ENCODE peak calls at places on chromosomes 16 and 17, in nine cellular contexts. F is ascending aorta, K is tibial nerve, Q is A549, Z is ovary, L is hepatocyte, U is Panc1, C is mucosa of descending colon, E is right atrium auricular region. Y is an unnamed sample. For H3K4me1 and H3K9me3, the result is how much of the 10 kb centered on the place peaks cover.

GRCh38 chr16:86044881-86045600 is 146.1 kb downstream of the IRF8 start:
- DNase-seq in F (no peak), K (no peak), Q (no peak), Z (no peak), L (no peak), U (no peak), C (peak), E (no peak), Y (peak)

GRCh38 chr17:4250887-4251286 is 12.9 kb downstream of the ANKFY1 start:
- DNase-seq in F (no peak), K (no peak), Q (no peak), Z (no peak), L (no peak), U (no peak), C (no peak), E (no peak), Y (no peak)

GRCh38 chr17:7379134-7379533 is 1.8 kb upstream of the TNK1 start:
- DNase-seq in F (no peak), K (no peak), Q (no peak), Z (no peak), L (no peak), U (no peak), C (no peak), E (no peak), Y (no peak)

GRCh38 chr16:89708481-89708931 is 7.0 kb upstream of the SPATA2L start:
- DNase-seq in F (no peak), K (no peak), Q (no peak), Z (no peak), L (no peak), U (no peak), C (peak), E (no peak), Y (no peak)

GRCh38 chr16:14455577-14455976 is 174.5 kb downstream of the PARN start:
- DNase-seq in F (no peak), K (no peak), Q (no peak), Z (no peak), L (peak), U (no peak), C (no peak), E (no peak), Y (no peak)

GRCh38 chr17:2070241-2071023 is 15.5 kb downstream of the HIC1 start:
- DNase-seq in F (no peak), K (no peak), Q (no peak), Z (no peak), L (no peak), U (no peak), C (no peak), E (no peak), Y (no peak)

GRCh38 chr17:64128787-64129514 is 993 bp downstream of the ERN1 start:
- DNase-seq in F (no peak), K (no peak), Q (peak), Z (peak), L (peak), U (no peak), C (peak), E (no peak), Y (no peak)

GRCh38 chr16:87930456-87930855 is 5.9 kb downstream of the CA5A start:
- DNase-seq in F (no peak), K (no peak), Q (no peak), Z (no peak), L (no peak), U (no peak), C (no peak), E (no peak), Y (no peak)

GRCh38 chr17:19645608-19646250 is 2.8 kb upstream of the ALDH3A2 start:
- DNase-seq in F (peak), K (no peak), Q (peak), Z (no peak), L (peak), U (no peak), C (no peak), E (no peak), Y (no peak)

DNA sequence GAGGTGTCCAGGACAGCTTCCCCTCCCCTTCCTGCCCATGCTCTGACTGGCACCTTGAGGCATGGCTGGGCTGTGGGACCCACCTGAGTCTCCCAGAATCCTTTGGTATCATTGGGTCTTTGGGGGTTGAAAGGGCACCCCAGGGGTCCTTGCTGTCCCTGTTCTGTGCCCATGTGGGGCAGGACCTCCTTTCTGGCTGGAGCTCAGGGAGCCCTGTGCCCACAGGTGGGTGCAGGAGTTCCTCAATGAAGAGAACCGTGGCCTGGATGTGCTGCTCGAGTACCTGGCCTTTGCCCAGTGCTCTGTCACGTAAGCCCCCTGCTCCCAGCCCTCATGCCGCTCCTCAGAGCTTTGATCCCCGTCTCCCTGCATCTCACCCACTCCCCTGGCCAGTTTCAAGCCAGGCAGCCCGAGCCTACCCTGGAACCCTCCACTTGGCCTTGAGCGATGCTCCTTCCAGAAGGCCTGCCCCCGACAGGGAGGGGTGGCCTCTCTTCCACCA is 11.8 kb downstream of the FMNL1 start:
- DNase-seq in F (no peak), K (no peak), Q (no peak), Z (no peak), L (no peak), U (no peak), C (no peak), E (no peak), Y (no peak)
- H3K4me1 ChIP-seq in F (under half), K (under half), Q (half or more), Z (under half), L (under half), U (under half), C (under half), E (under half), Y (under half)

GRCh38 chr17:30254150-30254549 is 18.7 kb upstream of the SLC6A4 start:
- DNase-seq in F (no peak), K (no peak), Q (no peak), Z (no peak), L (no peak), U (no peak), C (no peak), E (no peak), Y (no peak)

GRCh38 chr17:30253316-30253715 is 17.8 kb upstream of the SLC6A4 start:
- DNase-seq in F (no peak), K (no peak), Q (no peak), Z (no peak), L (no peak), U (no peak), C (no peak), E (no peak), Y (no peak)

GRCh38 chr17:30251931-30252330 is 16.4 kb upstream of the SLC6A4 start:
- DNase-seq in F (no peak), K (no peak), Q (no peak), Z (no peak), L (no peak), U (no peak), C (no peak), E (no peak), Y (no peak)

GRCh38 chr17:30256756-30257506 is 21.4 kb upstream of the SLC6A4 start:
- DNase-seq in F (no peak), K (no peak), Q (no peak), Z (no peak), L (no peak), U (no peak), C (no peak), E (no peak), Y (no peak)
- H3K9me3 ChIP-seq in F (under half), K (under half), Q (under half), Z (under half), L (under half), U (under half), C (under half), E (under half), Y (under half)

DNA sequence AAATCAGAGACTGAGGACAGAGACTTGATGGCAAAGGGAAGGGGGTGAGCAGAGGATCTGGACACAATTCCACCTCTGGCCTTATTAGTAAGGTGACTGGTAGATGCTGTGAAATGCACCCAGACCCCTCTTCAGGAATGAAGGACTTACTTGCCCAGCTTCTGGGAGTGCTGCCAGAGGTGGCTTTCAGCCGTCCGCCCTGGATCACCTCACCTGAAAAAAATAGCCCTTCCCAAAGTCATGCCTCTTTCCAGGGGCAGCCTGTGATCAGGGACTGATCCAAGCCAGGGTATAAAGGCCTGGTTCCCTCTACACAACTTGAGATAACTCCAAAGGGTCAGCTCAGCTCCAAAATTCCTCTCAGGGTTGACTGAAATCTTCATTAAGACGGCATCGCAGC is 20.4 kb upstream of the TMEM220 start:
- DNase-seq in F (no peak), K (no peak), Q (no peak), Z (no peak), L (no peak), U (no peak), C (no peak), E (no peak), Y (no peak)
- H3K4me1 ChIP-seq in F (under half), K (under half), Q (under half), Z (under half), L (under half), U (under half), C (under half), E (under half), Y (under half)

GRCh38 chr17:27082023-27082774 is 211.7 kb upstream of the WSB1 start:
- DNase-seq in F (no peak), K (no peak), Q (no peak), Z (no peak), L (no peak), U (no peak), C (no peak), E (no peak), Y (no peak)
- H3K9me3 ChIP-seq in F (under half), K (under half), Q (under half), Z (under half), L (under half), U (under half), C (under half), E (under half), Y (under half)

DNA sequence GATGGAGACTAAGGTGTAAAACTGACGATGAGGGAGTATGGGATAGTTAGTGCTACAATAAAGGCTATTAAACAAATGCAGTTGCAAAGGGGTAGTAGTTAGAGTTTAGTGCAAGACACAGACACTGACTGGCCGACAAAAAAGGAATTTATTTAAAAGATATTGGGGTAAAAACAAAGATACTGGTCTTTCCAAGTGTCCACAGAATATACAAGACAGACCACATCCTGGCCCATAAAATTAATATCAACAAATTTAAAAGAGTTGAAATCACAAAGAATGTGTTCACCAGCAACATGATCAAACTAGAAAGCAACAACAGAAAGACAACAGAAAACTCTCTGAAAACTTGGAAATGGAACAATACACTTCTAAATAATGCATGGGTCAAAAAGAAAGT is 54.7 kb downstream of the CFDP1 start:
- DNase-seq in F (no peak), K (no peak), Q (no peak), Z (no peak), L (no peak), U (no peak), C (no peak), E (no peak), Y (no peak)
- H3K4me1 ChIP-seq in F (under half), K (under half), Q (under half), Z (under half), L (under half), U (under half), C (under half), E (under half), Y (under half)

GRCh38 chr16:70709457-70709856 is 23.6 kb upstream of the MTSS2 start:
- DNase-seq in F (no peak), K (no peak), Q (no peak), Z (no peak), L (no peak), U (no peak), C (no peak), E (no peak), Y (no peak)

GRCh38 chr16:70709961-70710360 is 24.1 kb upstream of the MTSS2 start:
- DNase-seq in F (no peak), K (no peak), Q (no peak), Z (no peak), L (no peak), U (no peak), C (no peak), E (no peak), Y (no peak)

GRCh38 chr16:70711211-70711978 is 25.5 kb upstream of the MTSS2 start:
- DNase-seq in F (no peak), K (no peak), Q (no peak), Z (no peak), L (no peak), U (no peak), C (no peak), E (no peak), Y (no peak)

GRCh38 chr16:70712359-70712758 is 26.5 kb upstream of the MTSS2 start:
- DNase-seq in F (no peak), K (no peak), Q (no peak), Z (no peak), L (no peak), U (no peak), C (no peak), E (no peak), Y (no peak)

DNA sequence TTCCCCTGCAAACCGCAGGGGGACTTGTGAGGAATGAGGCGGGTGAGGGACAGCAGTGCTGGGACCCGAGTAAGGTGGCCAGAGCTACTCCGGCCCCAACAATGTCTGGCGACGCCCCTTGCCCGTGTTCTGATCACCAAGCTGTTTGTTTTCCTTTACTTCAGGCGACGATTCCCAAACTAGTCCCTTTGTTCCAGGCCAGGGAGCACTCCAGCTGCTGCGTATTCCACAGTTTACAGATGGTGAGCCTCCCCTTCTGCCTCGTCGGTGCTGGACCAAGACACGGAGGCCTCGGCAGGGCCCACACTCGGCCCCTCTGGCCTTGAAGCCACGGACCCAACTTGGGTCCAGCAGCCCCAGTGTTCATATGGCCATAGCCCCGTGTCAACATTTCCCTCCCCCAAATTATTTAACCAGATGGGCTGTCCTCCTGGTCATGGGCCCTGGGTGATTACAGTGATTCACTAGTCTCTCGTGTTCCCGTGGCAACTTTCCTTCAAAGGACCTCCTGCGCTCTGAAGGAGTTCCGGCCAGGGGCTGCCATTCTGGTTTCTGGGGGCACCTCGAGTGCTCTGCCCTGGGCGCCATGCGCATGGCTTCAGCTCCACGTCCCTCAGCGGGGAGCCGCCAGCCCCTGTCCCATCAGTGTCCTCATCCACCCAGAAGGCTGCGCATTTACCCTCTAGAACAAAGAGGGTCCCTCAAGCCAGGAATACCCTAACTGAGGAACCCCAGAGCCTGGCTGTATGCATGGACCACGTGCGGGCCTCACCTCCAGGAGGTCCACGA is 24.8 kb upstream of the MTSS2 start:
- DNase-seq in F (no peak), K (no peak), Q (no peak), Z (no peak), L (no peak), U (no peak), C (no peak), E (no peak), Y (no peak)
- H3K9me3 ChIP-seq in F (under half), K (under half), Q (under half), Z (under half), L (under half), U (under half), C (under half), E (under half), Y (under half)

DNA sequence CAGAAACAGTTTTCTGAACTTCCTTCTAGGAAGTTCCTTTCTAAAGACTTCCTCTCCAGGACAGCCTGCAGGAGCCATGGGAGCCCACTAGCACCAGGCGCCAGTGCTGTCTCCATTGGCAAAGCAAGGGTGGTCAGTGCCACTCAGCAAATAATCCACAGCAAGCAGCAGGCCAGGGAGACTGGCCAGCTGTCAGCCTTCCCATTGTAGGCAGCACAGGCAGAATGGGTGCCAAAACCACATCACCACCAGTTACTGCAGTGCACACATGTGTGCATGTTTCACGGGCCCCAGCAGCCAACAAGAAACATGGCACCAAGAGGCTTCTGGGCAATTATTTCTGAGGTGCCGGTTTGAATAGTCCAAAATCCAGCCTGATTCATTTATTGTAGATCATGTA is 26.7 kb downstream of the DNASE1 start:
- DNase-seq in F (no peak), K (no peak), Q (no peak), Z (no peak), L (no peak), U (no peak), C (no peak), E (no peak), Y (no peak)
- H3K4me1 ChIP-seq in F (under half), K (under half), Q (under half), Z (under half), L (under half), U (under half), C (under half), E (under half), Y (under half)

GRCh38 chr16:59964232-59964924 is 1230.3 kb upstream of the GOT2 start:
- DNase-seq in F (no peak), K (no peak), Q (no peak), Z (no peak), L (no peak), U (no peak), C (no peak), E (no peak), Y (no peak)
- H3K9me3 ChIP-seq in F (under half), K (under half), Q (under half), Z (under half), L (under half), U (under half), C (under half), E (under half), Y (under half)

Y was measured in pancreas.